ENCODE peak calls at places on chromosomes 6 and 20, in six cellular contexts. E is NCI-H1092 treated with DMSO at 0.1 percent for 48 hours, Y is Peyer's patch, V is cardiac fibroblast, T is NCI-H1694 treated with DMSO at 0.1 percent for 48 hours, S is sciatic nerve. K is an unnamed sample.

GRCh38 chr6:34384305-34385153 is 7.9 kb downstream of the NUDT3 start:
- DNase-seq in E (no peak), V (no peak), Y (no peak), S (no peak), T (no peak), K (no peak)

GRCh38 chr20:59515013-59515905 is 89.1 kb upstream of the PHACTR3 start:
- DNase-seq in S (peak; percentile 81), E (peak; percentile 40), Y (peak; percentile 75), V (peak; percentile 59), T (peak; percentile 14), K (no peak)

GRCh38 chr6:116616757-116617093 is 446 bp downstream of the RSPH4A start:
- DNase-seq in S (no peak), Y (peak; percentile 51), V (no peak), T (no peak), E (no peak), K (no peak)

GRCh38 chr6:2979819-2980464 is 8.6 kb upstream of the SERPINB6 start:
- DNase-seq in S (no peak), Y (no peak), T (no peak), V (peak; percentile 80), E (no peak), K (no peak)

GRCh38 chr20:49280463-49281058 is 2.7 kb upstream of the ZNFX1 start:
- DNase-seq in S (no peak), V (no peak), Y (no peak), T (no peak), E (no peak), K (no peak)

GRCh38 chr6:52598123-52598823 is 21.4 kb upstream of the TRAM2 start:
- DNase-seq in Y (peak; percentile 55), T (peak; percentile 77), V (peak; percentile 79), S (peak; percentile 70), E (peak; percentile 44), K (no peak)

GRCh38 chr20:16001286-16001685 is 572.0 kb downstream of the KIF16B start:
- DNase-seq in S (no peak), T (no peak), V (no peak), E (no peak), Y (no peak), K (no peak)

GRCh38 chr6:105591053-105591452 is 188.2 kb upstream of the PREP start:
- DNase-seq in S (no peak), E (no peak), Y (no peak), T (no peak), V (peak; percentile 15), K (no peak)

GRCh38 chr6:34201455-34202098 is 35.1 kb upstream of the HMGA1 start:
- DNase-seq in Y (no peak), E (no peak), T (no peak), V (no peak), S (no peak), K (no peak)

GRCh38 chr6:156822747-156823206 is 45.6 kb downstream of the ARID1B start:
- DNase-seq in S (no peak), E (no peak), T (no peak), V (no peak), Y (no peak), K (no peak)

GRCh38 chr6:27096834-27097511 is 150.5 kb upstream of the PRSS16 start:
- DNase-seq in S (no peak), Y (peak; percentile 69), T (no peak), V (peak; percentile 67), E (no peak), K (no peak)

GRCh38 chr6:142331075-142331551 is 29.3 kb downstream of the ADGRG6 start:
- DNase-seq in V (peak; percentile 32), T (no peak), E (no peak), S (no peak), Y (no peak), K (no peak)

GRCh38 chr6:17928514-17929430 is 58.7 kb downstream of the KIF13A start:
- DNase-seq in Y (no peak), S (no peak), E (no peak), V (peak; percentile 67), T (no peak), K (no peak)

GRCh38 chr6:38350882-38351281 is 288.8 kb downstream of the BTBD9 start:
- DNase-seq in S (no peak), Y (no peak), T (no peak), V (peak; percentile 31), E (no peak), K (no peak)

GRCh38 chr20:10929023-10929422 is 255.2 kb upstream of the JAG1 start:
- DNase-seq in Y (no peak), S (no peak), V (no peak), T (no peak), E (no peak), K (no peak)

GRCh38 chr6:140572129-140572528 is 1197.7 kb upstream of the CITED2 start:
- DNase-seq in Y (no peak), T (no peak), S (no peak), V (peak; percentile 95), E (no peak), K (no peak)

GRCh38 chr6:93419304-93420162 is at the start of gene EPHA7:
- DNase-seq in T (peak; percentile 88), E (peak; percentile 95), S (peak; percentile 94), V (peak; percentile 91), Y (peak; percentile 87), K (peak; percentile 93)

GRCh38 chr6:7538484-7538883 is 3.0 kb upstream of the DSP start:
- DNase-seq in S (no peak), E (no peak), Y (no peak), V (no peak), T (no peak), K (no peak)

GRCh38 chr6:6790393-6790792 is 201.9 kb downstream of the LY86 start:
- DNase-seq in T (no peak), S (no peak), E (no peak), Y (no peak), V (no peak), K (no peak)

GRCh38 chr20:57922701-57923100 is 212.9 kb upstream of the PMEPA1 start:
- DNase-seq in S (no peak), T (no peak), Y (no peak), E (no peak), V (no peak), K (no peak)

GRCh38 chr6:158558415-158559306 is 1.2 kb upstream of the TMEM181 start:
- DNase-seq in E (no peak), V (no peak), T (no peak), S (no peak), Y (no peak), K (peak; percentile 53)

GRCh38 chr6:154412106-154412820 is 55.7 kb upstream of the IPCEF1 start:
- DNase-seq in V (no peak), E (no peak), Y (no peak), S (no peak), T (no peak), K (no peak)

GRCh38 chr20:2137552-2138201 is 36.0 kb downstream of the STK35 start:
- DNase-seq in Y (no peak), E (no peak), T (no peak), S (no peak), V (no peak), K (no peak)

GRCh38 chr6:105077592-105078463 is 102.0 kb downstream of the POPDC3 start:
- DNase-seq in E (peak; percentile 24), Y (no peak), V (peak; percentile 68), T (peak; percentile 34), S (no peak), K (no peak)

GRCh38 chr6:110190726-110191125 is 10.5 kb downstream of the CDC40 start:
- DNase-seq in Y (no peak), S (no peak), V (no peak), T (no peak), E (no peak), K (no peak)

GRCh38 chr6:42637681-42638080 is 73.9 kb downstream of the UBR2 start:
- DNase-seq in S (no peak), Y (no peak), V (no peak), E (no peak), T (no peak), K (no peak)

GRCh38 chr6:126052485-126052884 is 66.1 kb downstream of the TRMT11 start:
- DNase-seq in V (no peak), S (no peak), T (no peak), Y (no peak), E (no peak), K (no peak)